ENCODE peak calls at places on chromosomes 1 and 21, in four cellular contexts. H, O, L and K are unnamed samples. For H3K9me3 and H3K36me3, the result is how much of the 10 kb centered on the place peaks cover.

GRCh38 chr1:150256549-150257341 is 829 bp upstream of the CA14 start:
- DNase-seq in H (no peak), O (no peak), L (no peak), K (peak)

GRCh38 chr1:15933684-15934083 is 42.2 kb downstream of the ZBTB17 start:
- DNase-seq in H (no peak), O (no peak), L (no peak), K (no peak)

GRCh38 chr1:53070621-53071020 is 8.6 kb downstream of the PODN start:
- DNase-seq in H (no peak), O (no peak), L (no peak), K (peak)

GRCh38 chr21:43942621-43943020 is 69.5 kb upstream of the TRAPPC10 start:
- DNase-seq in H (no peak), O (no peak), L (no peak), K (no peak)

GRCh38 chr1:200035956-200036615 is 8.6 kb downstream of the NR5A2 start:
- DNase-seq in H (no peak), O (no peak), L (no peak), K (no peak)

GRCh38 chr1:53061123-53061858 is 722 bp upstream of the PODN start:
- DNase-seq in H (no peak), O (peak), L (no peak), K (peak)

GRCh38 chr1:174953657-174954435 is 45.9 kb upstream of the CACYBP start:
- DNase-seq in H (no peak), O (no peak), L (no peak), K (no peak)

GRCh38 chr1:18719786-18720436 is 89.3 kb downstream of the PAX7 start:
- DNase-seq in H (no peak), O (no peak), L (no peak), K (no peak)

GRCh38 chr1:15804060-15804459 is 3.4 kb downstream of the UQCRHL start:
- DNase-seq in H (no peak), O (no peak), L (no peak), K (no peak)

GRCh38 chr1:218068241-218068640 is 216.9 kb upstream of the RRP15 start:
- DNase-seq in H (no peak), O (no peak), L (no peak), K (no peak)

DNA sequence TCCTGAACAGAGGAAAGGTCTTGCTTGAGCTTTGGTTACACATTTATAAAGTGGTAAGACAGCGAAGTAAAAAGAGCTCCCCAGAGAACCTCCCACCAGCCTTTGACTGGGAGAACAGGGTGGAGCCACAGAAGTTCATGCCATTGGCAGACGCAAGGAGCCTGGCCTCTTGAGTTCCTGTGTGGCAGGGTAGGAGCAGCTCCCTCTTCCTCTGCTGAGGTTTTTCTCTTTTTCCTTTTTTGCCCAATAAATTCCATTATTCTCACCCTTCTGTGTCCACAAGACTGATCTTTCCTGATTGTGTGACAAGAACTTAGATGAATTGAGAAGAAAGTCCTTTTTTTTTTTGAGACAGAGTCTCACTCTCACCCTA is 4.3 kb downstream of the THEM4 start:
- DNase-seq in H (no peak), O (no peak), L (no peak), K (no peak)
- H3K9me3 ChIP-seq in H (under half), O (under half), L (under half), K (under half)

GRCh38 chr1:11674488-11674887 is 6.5 kb downstream of the MAD2L2 start:
- DNase-seq in H (no peak), O (no peak), L (no peak), K (no peak)
- H3K36me3 ChIP-seq in H (half or more), O (under half), L (under half), K (under half)

GRCh38 chr1:231040800-231041704 is 998 bp upstream of the FAM89A start:
- DNase-seq in H (no peak), O (peak), L (no peak), K (peak)

GRCh38 chr1:231041705-231042261 is 1.7 kb upstream of the FAM89A start:
- DNase-seq in H (no peak), O (no peak), L (no peak), K (no peak)

GRCh38 chr1:231039161-231040018 is 664 bp downstream of the FAM89A start:
- DNase-seq in H (no peak), O (peak), L (no peak), K (peak)

GRCh38 chr1:231037585-231038517 is 2.2 kb downstream of the FAM89A start:
- DNase-seq in H (no peak), O (no peak), L (no peak), K (no peak)

GRCh38 chr1:231040019-231040799 is at the start of gene FAM89A:
- DNase-seq in H (peak), O (peak), L (peak), K (peak)
- TF ChIP-seq POLR2A in H (no peak), O (no peak), L (peak), K (no peak)

GRCh38 chr1:4724695-4725250 is 70.4 kb downstream of the AJAP1 start:
- DNase-seq in H (no peak), O (no peak), L (no peak), K (no peak)
- H3K9me3 ChIP-seq in H (under half), O (under half), L (under half), K (under half)

DNA sequence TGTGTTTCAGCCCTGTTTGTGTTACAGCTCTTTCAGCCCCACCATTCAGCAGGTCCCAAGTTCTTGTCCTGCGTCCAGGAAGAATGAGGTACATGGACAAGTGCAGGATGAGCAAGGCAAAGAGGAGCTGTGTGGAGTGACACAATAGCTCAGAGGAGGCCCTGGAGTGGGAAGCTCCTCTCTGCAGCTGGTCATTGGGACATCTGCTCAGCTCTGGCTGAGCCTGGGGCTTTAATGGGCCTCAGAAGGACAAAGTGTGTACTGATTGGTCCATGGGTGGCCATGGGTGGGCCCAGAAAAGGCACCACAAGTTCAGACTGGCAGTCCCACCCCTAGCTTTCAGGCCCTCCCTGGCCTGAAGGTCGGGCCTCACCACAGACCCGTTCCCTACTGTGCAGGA is 14.7 kb upstream of the HYI start:
- DNase-seq in H (no peak), O (no peak), L (no peak), K (no peak)
- H3K36me3 ChIP-seq in H (under half), O (under half), L (under half), K (under half)

GRCh38 chr1:155134858-155135415 is 715 bp upstream of the SLC50A1 start:
- DNase-seq in H (peak), O (peak), L (peak), K (peak)
- TF ChIP-seq POLR2A in H (no peak), O (peak), L (no peak), K (no peak)

DNA sequence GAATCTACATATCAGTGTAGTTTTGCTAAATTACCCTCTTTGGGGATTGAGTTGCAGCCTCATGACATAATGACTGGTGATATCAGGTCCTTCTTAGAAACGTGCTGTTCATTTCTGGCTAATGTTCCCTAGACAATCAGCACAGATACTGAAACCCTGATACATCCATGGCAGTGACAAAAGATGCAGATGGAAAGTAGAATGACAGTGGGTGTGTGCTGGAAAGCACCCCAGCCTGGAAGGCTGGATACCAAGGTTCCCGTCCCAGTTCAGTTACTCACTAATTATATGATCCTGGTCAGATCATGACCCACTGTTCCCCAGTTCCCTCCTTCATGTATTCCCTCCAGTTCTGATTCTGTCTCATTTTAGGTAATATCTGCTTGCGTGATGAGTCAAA is 198.2 kb upstream of the FGGY start:
- DNase-seq in H (no peak), O (no peak), L (no peak), K (no peak)
- H3K9me3 ChIP-seq in H (under half), O (under half), L (under half), K (under half)

DNA sequence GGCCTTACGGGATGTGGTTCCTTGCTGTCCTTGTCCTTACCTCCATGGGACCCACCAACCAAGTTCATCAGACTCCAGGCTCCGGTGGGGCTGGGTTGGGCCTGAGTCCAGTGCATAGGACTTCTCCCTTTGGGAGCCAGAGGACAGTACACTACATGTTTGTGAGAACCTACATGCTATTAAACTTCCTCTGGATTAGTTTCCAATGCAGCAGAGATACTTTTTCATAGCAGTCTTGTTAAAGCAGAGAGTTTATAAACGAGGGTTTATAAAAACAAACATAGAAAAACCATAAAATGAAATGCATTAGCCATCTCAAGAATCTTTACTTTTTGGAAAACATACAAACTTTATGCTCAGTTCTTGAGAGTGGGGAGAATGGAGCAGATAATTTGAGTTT is 33.4 kb downstream of the INKA2 start:
- DNase-seq in H (no peak), O (no peak), L (no peak), K (no peak)
- H3K36me3 ChIP-seq in H (half or more), O (under half), L (under half), K (under half)

DNA sequence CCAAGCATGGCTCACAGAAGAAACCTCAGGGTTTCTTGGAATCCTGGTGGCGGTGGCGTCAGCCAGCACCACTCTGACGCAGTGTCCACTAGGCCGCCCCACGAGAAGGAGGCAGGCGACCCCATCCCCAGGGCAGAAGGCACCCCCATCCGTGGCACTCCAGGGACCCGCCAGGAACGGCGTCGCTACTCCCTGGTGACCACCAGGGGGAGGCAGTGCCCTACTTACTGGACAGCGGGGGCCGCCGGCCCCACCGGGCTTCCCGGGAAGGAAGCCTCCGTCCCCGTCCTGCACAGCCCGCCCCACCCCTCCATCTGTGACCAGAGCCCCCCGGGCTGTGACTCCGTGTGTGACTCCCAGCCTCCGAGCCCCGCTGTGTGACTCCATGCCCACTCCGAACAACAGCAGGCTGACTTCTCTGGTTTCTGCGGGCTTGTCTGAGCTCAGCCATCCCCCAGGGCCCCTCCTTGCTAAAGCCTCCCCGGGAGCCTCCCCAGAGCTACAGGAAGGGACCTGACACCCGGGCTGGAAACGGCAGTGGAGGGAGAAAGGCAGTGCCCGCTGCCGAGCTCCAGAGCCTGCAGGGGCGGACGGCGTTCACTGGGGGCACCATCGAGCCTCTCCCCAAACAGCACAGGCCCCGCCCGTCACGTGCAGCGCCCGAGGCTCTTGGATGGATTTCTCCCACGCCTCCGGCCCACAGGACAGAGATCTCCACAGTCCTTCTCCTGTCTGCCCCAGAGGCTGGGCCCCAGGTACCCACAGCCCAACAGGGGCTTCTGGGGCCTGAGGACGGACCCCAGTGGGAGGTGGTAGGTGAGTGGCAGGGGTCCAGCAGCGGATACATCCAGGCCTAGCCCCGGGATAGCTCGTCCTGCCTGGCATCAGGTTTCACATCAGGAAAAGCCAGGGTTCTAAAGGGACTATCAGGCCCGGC is 21.1 kb downstream of the KIF17 start:
- DNase-seq in H (peak), O (peak), L (peak), K (peak)
- TF ChIP-seq POLR2A in H (no peak), O (peak), L (no peak), K (no peak)

DNA sequence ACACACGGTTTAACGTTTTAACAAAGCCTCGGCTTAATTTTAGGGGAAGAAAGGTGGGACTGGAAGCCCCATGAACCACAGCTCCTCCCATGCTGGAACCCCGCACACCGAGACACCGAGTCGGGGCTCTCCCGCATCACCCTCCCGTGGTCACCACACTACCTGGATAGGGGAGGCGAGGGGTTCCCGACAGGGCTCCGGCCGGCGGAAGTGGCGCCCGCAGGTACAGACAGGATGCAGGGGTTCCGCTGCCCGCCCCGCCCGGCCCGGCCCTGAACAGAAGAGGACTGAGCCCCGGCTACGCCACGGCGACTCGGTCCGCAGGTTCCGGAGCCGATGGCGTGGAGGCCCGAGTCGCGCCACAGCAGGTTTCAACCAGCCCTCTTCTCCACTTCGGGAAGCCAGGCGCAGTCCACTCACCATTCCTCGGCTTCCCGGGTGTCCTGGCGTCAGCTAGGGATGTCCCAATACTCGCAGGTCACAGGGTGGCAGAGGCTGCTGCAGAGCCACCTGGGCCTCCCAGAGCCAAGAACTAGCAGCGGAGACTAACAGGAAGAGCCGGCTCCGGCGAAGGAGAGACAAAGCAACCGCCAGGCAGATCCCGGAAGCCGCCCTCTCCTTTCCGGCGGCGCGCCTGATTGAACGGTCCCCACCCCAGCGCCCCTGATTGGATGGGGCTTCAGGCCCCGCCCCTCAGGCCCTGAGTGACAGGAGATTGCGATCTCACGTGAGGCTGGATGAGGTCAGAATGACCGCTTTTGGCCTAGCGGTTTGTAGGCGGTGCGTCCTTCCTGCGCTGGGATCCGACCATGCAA is at the start of gene ZNF669:
- DNase-seq in H (peak), O (peak), L (peak), K (peak)
- H3K9me3 ChIP-seq in H (under half), O (under half), L (under half), K (under half)